ENCODE peak calls at places on chromosomes 16 and 17, in five cellular contexts. O is ovary, T is body of pancreas, R is GM23338, Z is prostate gland. W is an unnamed sample.

GRCh38 chr16:78659668-78660217 is 560.3 kb downstream of the WWOX start:
- DNase-seq in O (no peak), R (no peak), Z (no peak), T (no peak), W (no peak)

GRCh38 chr17:18951941-18952842 is at the start of gene SLC5A10:
- DNase-seq in Z (no peak), O (no peak), R (peak), T (no peak), W (no peak)

GRCh38 chr16:19599968-19600716 is 44.6 kb downstream of the VPS35L start:
- DNase-seq in T (no peak), R (no peak), O (no peak), Z (no peak), W (no peak)

GRCh38 chr16:26261621-26262020 is 569.9 kb downstream of the HS3ST4 start:
- DNase-seq in T (no peak), O (no peak), R (no peak), Z (no peak), W (no peak)

GRCh38 chr16:28107232-28107631 is 43.7 kb upstream of the GSG1L start:
- DNase-seq in O (no peak), Z (no peak), T (no peak), R (no peak), W (no peak)

GRCh38 chr16:495127-495748 is 32.3 kb upstream of the CAPN15 start:
- DNase-seq in R (peak), Z (no peak), O (no peak), T (peak), W (peak)

GRCh38 chr17:77942111-77942988 is 16.2 kb upstream of the TNRC6C start:
- DNase-seq in Z (peak), R (no peak), O (no peak), T (peak), W (no peak)

GRCh38 chr17:64349949-64350348 is 40.7 kb downstream of the PECAM1 start:
- DNase-seq in O (no peak), T (no peak), Z (no peak), R (no peak), W (no peak)

GRCh38 chr17:34504814-34505484 is 74.4 kb upstream of the TMEM132E start:
- DNase-seq in Z (no peak), O (no peak), R (no peak), T (no peak), W (no peak)

GRCh38 chr17:34493903-34494302 is 85.5 kb upstream of the TMEM132E start:
- DNase-seq in R (no peak), O (no peak), Z (no peak), T (no peak), W (no peak)

GRCh38 chr17:34502426-34502825 is 77.0 kb upstream of the TMEM132E start:
- DNase-seq in T (no peak), O (no peak), Z (no peak), R (no peak), W (no peak)

GRCh38 chr17:34503804-34504203 is 75.6 kb upstream of the TMEM132E start:
- DNase-seq in T (peak), Z (no peak), O (no peak), R (no peak), W (no peak)

GRCh38 chr17:34499576-34499975 is 79.8 kb upstream of the TMEM132E start:
- DNase-seq in T (no peak), R (peak), O (no peak), Z (no peak), W (peak)
- H3K27ac ChIP-seq in T (no peak), R (no peak), O (no peak), Z (no peak), W (no peak)

GRCh38 chr16:90023078-90023447 is 3.8 kb upstream of the DBNDD1 start:
- DNase-seq in T (no peak), O (no peak), Z (no peak), R (no peak), W (no peak)

GRCh38 chr16:90020260-90020837 is 1.1 kb upstream of the DBNDD1 start:
- DNase-seq in T (peak), R (no peak), O (no peak), Z (no peak), W (no peak)

GRCh38 chr16:90019543-90020259 is 445 bp upstream of the DBNDD1 start:
- DNase-seq in R (peak), O (no peak), Z (no peak), T (peak), W (no peak)

GRCh38 chr16:90020838-90021382 is 1.7 kb upstream of the DBNDD1 start:
- DNase-seq in O (no peak), T (no peak), Z (no peak), R (no peak), W (no peak)

DNA sequence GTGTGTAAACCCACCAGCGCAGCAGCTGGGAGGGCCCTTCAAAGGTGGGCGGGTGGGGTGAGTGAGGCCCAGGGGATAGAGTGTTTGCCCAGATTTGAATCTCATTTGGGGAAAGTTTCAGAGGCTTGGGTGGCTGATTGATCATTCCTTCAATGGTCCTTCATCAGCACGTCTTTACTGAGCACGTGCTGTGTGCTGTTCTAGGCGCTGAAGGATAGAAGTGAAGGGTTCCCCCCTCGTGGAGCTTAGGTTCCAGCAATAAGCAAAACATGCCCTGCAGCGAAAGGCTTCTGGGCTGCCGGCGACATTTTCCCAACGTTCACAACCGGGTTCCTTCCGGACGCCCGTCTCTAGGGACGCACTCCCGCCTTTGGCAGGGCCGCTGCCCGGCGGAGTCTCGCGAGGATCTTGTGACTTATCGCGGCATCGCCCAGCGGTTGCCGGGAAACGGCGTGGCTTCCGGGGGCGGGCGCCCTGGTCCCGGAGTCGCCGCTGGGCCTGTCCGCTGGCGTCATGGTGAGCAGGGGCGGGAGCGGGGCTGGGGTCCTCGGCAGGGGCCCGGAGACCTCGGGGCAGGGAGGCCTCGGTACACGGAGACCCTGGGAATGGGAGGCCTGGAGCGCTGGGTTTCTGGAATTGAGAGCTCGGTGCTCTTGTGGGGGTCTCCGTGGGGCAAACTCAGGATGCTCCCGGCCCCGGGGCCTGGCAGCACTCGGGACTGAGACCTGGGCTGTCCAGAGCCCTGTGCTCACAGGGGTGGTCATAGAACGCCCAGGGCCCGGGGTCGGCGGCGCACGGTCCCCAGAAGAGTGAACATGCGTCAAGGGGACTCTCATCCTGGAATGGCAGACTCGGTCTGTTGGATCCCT is 3.2 kb upstream of the DBNDD1 start:
- DNase-seq in T (peak), O (peak), R (peak), Z (peak), W (peak)
- TF ChIP-seq CTCF in T (no peak), O (no peak), R (no peak), Z (no peak), W (no peak)

GRCh38 chr17:65536573-65537342 is 24.7 kb downstream of the AXIN2 start:
- DNase-seq in R (no peak), O (no peak), T (no peak), Z (no peak), W (no peak)

GRCh38 chr17:65537845-65538678 is 23.4 kb downstream of the AXIN2 start:
- DNase-seq in Z (no peak), R (no peak), O (no peak), T (no peak), W (no peak)

GRCh38 chr17:65537343-65537844 is 24.1 kb downstream of the AXIN2 start:
- DNase-seq in O (no peak), Z (no peak), T (no peak), R (no peak), W (no peak)

GRCh38 chr17:65533855-65534457 is 27.5 kb downstream of the AXIN2 start:
- DNase-seq in O (no peak), Z (no peak), T (no peak), R (no peak), W (no peak)

GRCh38 chr17:65535777-65536572 is 25.5 kb downstream of the AXIN2 start:
- DNase-seq in T (no peak), Z (no peak), R (no peak), O (no peak), W (no peak)
- H3K27ac ChIP-seq in T (no peak), Z (no peak), R (no peak), O (no peak), W (no peak)

DNA sequence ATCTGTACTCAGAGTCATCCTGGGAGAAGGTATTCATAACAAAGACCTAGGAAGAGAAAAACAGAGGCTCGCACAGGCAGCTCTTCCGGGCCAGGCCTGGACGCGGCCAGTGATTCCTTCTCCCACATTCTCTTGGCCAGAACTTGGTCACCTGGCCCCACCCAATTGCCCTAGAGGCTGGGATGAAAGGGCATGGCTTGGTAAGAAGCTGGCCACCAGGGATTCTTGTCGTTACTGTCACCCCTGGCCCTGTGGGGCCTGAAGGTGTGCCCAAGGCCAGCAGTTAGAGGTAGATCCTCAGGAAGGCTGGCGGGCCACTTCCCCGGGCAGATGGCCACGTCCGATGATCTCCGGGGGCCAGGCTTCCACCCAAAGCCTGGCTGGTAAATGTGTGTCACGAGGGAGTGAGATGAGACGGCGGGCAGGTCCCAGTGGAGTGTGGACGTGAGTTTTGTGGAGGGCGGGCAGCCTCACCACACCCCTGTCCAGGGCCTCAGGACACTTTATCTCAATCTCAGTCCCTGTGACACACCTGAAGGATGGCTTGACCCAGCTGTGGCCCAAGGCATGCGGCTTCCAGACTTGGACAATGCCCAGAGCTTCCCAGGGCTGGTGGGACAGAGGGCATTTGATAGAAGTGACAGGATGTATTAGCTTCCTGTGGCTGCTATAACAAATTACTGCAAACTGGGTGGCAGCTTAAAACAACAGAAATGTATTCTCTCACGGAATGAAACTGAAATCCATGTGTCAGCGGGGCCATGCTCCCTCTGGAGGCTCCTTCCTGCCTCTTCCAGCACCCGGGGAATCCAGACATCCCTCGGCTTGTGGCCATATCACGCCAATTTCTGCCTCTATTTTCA is 66.3 kb upstream of the GSE1 start:
- DNase-seq in Z (no peak), T (no peak), O (no peak), R (no peak), W (no peak)
- TF ChIP-seq CTCF in Z (no peak), T (no peak), O (no peak), R (peak), W (no peak)

GRCh38 chr16:68231384-68232136 is 4.4 kb downstream of the ESRP2 start:
- DNase-seq in T (no peak), Z (no peak), O (no peak), R (no peak), W (no peak)
- H3K27ac ChIP-seq in T (no peak), Z (peak), O (no peak), R (no peak), W (no peak)

DNA sequence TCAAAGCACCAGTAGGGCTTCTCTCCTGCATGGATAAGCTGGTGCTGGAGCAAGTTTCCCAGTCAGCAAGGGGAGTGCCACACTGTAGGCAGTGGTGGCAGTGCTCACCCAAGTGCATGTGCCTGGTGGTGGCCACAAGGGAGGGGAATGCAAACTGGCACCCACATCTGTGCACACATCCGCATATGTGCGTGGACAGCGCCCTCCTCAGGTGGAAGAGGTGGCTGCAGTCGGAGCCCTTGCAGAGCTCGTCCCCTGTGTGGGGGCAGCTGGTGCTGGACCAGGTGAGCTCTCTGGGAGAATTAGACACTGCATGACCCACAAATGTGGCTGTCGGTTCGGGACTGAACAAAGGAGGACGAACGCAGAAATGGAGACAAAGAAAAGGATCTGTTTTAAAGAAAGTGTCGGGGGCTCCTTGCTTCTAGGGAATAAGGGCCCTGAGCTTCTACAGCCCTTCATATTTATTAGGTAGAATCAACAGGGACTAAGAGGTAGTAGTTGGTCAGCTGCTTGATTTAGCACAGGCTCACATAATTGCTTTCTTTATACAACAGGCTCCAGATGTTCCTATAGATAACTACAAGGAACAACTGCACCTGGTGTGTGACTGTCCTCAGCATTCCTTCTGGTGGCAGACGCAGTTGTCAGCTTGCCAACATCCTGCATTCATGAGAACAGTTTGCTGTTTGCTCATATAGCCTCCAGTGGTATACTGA is 5.3 kb upstream of the ZNF689 start:
- DNase-seq in T (peak), R (peak), Z (peak), O (no peak), W (no peak)
- TF ChIP-seq CTCF in T (peak), R (peak), Z (no peak), O (no peak), W (no peak)

DNA sequence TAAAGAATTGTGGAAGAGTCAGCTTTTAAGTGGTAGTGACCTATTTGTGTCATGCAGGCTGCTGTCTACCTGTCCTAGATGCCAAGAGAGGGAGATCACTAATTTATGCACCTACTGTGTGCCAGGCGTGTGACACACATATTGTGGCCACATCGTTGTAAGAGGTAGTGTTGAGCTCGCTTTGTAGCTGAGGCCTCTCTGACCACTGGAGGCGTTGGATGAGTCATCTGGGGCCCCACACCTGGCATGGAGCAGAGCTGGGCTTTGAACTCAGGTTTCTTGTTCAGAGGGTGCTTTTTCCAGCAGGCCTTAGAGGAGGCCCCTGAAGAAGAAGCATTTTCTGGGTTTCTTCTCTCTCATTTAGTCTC is 52.3 kb upstream of the LGALS9 start:
- DNase-seq in R (no peak), O (no peak), Z (no peak), T (peak), W (no peak)
- H3K27ac ChIP-seq in R (no peak), O (no peak), Z (no peak), T (peak), W (no peak)

GRCh38 chr17:22453181-22453580 is 760.9 kb downstream of the KCNJ18 start:
- DNase-seq in T (no peak), O (no peak), R (no peak), Z (no peak), W (no peak)

GRCh38 chr17:22459331-22459952 is 767.1 kb downstream of the KCNJ18 start:
- DNase-seq in R (no peak), T (no peak), O (no peak), Z (no peak), W (no peak)

GRCh38 chr17:22459953-22460350 is 767.6 kb downstream of the KCNJ18 start:
- DNase-seq in Z (no peak), T (no peak), O (no peak), R (no peak), W (no peak)

DNA sequence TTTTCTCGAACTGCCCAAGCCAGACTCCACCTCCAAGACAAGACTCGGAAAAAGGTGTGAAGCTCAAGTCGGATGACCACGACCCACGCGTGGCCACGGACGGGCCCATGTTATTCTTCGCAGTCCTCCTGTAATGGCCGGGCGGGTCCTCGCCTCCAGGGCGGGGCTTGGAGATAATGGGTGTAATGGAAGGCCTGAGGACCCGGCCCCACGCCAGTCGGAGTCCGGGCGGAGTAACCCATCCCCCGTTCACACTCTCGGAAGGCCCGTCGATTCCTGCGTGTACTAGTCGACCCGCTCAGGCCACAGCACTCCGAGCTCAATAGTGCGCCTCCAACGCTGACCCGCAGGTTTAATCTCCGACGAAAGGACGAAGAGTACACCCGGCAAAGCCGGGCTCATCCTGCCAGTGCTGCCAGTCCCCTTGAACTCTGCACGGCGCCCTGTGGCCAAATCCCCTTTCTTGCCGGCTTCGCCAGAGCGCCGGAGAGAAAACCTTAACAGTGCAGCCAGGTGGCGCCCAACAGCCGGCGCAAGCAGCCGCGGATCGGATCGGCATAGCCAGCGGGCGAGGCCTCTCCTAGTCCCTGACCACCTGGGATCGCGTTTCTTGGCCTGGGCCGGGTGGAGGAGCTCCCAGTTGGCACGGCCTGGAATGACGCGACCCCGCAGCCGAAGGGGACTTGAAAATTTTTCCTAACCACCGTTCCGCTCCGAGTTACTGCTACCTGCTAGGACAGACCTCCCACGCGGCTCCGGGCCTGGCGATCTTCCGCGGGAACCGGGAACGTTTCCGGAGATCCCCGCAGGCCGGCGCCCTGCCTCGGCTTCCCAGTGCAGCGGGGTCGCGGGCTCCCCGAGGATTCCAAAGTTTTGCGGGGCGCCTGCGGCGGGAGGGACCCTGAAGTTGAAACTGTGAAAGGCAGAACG is 762.0 kb downstream of the KCNJ18 start:
- DNase-seq in R (no peak), Z (no peak), T (no peak), O (no peak), W (no peak)
- TF ChIP-seq CTCF in R (no peak), Z (no peak), T (no peak), O (no peak), W (no peak)

W was measured in RWPE1.